ENCODE peak calls at places on chromosome 9, in five cellular contexts. G, X, C, J and H are unnamed samples.

GRCh38 chr9:933356-933755 is 43.1 kb upstream of the DMRT3 start:
- DNase-seq in G (no peak), J (no peak), X (no peak), C (no peak), H (no peak)

GRCh38 chr9:105647595-105648349 is 14.5 kb upstream of the TAL2 start:
- DNase-seq in C (no peak), G (no peak), X (no peak), J (no peak), H (no peak)

GRCh38 chr9:127212453-127212852 is 52.1 kb upstream of the GARNL3 start:
- DNase-seq in X (no peak), G (peak), J (no peak), C (no peak), H (no peak)

GRCh38 chr9:76718166-76718565 is 46.1 kb upstream of the PCA3 start:
- DNase-seq in X (no peak), J (no peak), G (no peak), C (no peak), H (no peak)

GRCh38 chr9:118482311-118482710 is 778.1 kb downstream of the TLR4 start:
- DNase-seq in C (no peak), G (no peak), X (no peak), J (no peak), H (no peak)

GRCh38 chr9:87950765-87951488 is 23.4 kb downstream of the CDK20 start:
- DNase-seq in X (no peak), J (no peak), C (peak), G (no peak), H (peak)

GRCh38 chr9:107213561-107214028 is 69.5 kb upstream of the RAD23B start:
- DNase-seq in G (no peak), J (no peak), C (peak), X (no peak), H (no peak)

GRCh38 chr9:108241384-108241783 is 614.4 kb downstream of the ACTL7B start:
- DNase-seq in X (no peak), C (no peak), G (no peak), J (no peak), H (peak)

GRCh38 chr9:125637264-125637663 is 69.7 kb downstream of the MAPKAP1 start:
- DNase-seq in J (no peak), G (no peak), X (no peak), C (no peak), H (no peak)

GRCh38 chr9:88420227-88420626 is 32.0 kb downstream of the SPIN1 start:
- DNase-seq in X (no peak), J (no peak), C (no peak), G (no peak), H (no peak)

GRCh38 chr9:69499401-69499800 is 172.8 kb downstream of the APBA1 start:
- DNase-seq in G (no peak), J (no peak), X (no peak), C (no peak), H (no peak)

GRCh38 chr9:137797206-137798120 is 80.1 kb upstream of the CACNA1B start:
- DNase-seq in C (no peak), X (no peak), J (no peak), G (no peak), H (no peak)

GRCh38 chr9:69140123-69140741 is 33.8 kb upstream of the TJP2 start:
- DNase-seq in J (no peak), X (no peak), G (no peak), C (no peak), H (no peak)

GRCh38 chr9:90964101-90965020 is 162.7 kb downstream of the SYK start:
- DNase-seq in G (peak), J (no peak), C (peak), X (peak), H (no peak)

GRCh38 chr9:72622186-72622585 is 100.8 kb downstream of the TMC1 start:
- DNase-seq in G (no peak), J (no peak), X (no peak), C (no peak), H (no peak)

GRCh38 chr9:129408535-129409215 is 212.2 kb downstream of the C9orf50 start:
- DNase-seq in G (no peak), J (no peak), C (no peak), X (peak), H (no peak)

GRCh38 chr9:89191004-89191403 is 12.4 kb upstream of the SHC3 start:
- DNase-seq in G (no peak), X (no peak), J (no peak), C (peak), H (no peak)

GRCh38 chr9:125701351-125701750 is 5.7 kb downstream of the MAPKAP1 start:
- DNase-seq in C (no peak), J (no peak), G (no peak), X (no peak), H (no peak)

GRCh38 chr9:86405086-86405491 is 50.9 kb upstream of the TUT7 start:
- DNase-seq in X (no peak), G (no peak), C (peak), J (no peak), H (no peak)

GRCh38 chr9:35976726-35977125 is 18.8 kb upstream of the OR2S2 start:
- DNase-seq in X (no peak), G (no peak), J (no peak), C (no peak), H (no peak)

DNA sequence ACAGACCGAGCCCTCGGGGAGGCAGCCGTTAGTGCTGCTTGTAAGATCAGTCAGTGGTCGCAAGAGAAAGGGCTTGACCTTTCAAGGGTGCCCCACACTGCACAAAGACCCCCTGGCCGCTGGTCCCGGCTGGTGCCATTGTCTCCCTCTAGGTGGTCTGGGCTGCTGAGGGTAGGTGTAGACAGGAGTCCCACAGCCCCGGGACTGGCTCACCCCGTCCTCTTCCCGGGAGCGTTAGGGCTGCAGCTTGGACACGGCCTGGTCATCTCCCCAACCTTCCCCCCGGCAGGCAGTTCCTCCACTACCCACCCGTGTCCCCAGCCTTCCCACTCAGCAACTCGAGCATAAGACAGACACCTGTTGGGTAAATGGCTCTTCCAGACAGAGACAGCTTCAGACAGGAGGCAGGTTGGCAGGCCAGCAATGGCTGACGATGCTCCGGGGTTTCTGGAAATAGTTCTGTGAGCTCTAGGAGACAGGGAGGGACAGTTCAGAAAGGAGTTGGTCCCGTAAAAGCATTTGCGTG is 15.3 kb upstream of the TMEM250 start:
- DNase-seq in X (no peak), C (no peak), J (no peak), G (no peak), H (no peak)
- H3K4me3 ChIP-seq in X (no peak), C (no peak), J (no peak), G (no peak), H (peak)

GRCh38 chr9:132163457-132163875 is 1.6 kb downstream of the NTNG2 start:
- DNase-seq in G (no peak), J (no peak), X (no peak), C (no peak), H (no peak)
- H3K4me3 ChIP-seq in G (peak), J (peak), X (peak), C (no peak), H (peak)

DNA sequence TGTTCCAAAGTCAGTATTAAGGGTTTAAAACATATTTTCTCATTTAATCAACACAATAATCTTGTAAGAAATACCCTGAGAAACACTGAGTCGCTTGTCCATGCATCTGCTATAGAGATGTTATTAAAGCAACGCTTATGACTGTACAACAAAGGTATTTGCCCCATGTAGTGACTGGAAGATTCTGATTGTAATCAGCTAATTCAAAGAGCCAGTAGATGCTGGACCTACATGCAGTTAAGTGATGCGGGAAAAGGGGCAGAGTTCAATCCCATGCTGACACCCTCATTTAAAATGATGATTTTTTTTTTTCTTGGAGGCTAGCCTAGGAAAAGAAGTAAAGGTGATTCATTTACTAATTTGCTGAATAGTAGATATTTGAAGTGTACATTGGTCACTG is 149.3 kb upstream of the MTAP start:
- DNase-seq in G (no peak), J (no peak), X (no peak), C (no peak), H (no peak)
- H3K4me3 ChIP-seq in G (no peak), J (no peak), X (no peak), C (no peak), H (no peak)

GRCh38 chr9:93826905-93827544 is 128.1 kb downstream of the BARX1 start:
- DNase-seq in J (no peak), C (no peak), G (no peak), X (no peak), H (no peak)
- H3K4me3 ChIP-seq in J (peak), C (no peak), G (peak), X (no peak), H (peak)